ENCODE peak calls at places on chromosomes 16 and 17, in five cellular contexts. W, V, N, J and P are unnamed samples.

GRCh38 chr17:57138956-57139576 is 54.0 kb downstream of the AKAP1 start:
- DNase-seq in W (no peak), V (no peak), N (no peak), J (peak; percentile 22), P (peak; percentile 47)

GRCh38 chr17:27958708-27959381 is 65.7 kb upstream of the LYRM9 start:
- DNase-seq in W (no peak), V (no peak), N (no peak), J (no peak), P (no peak)

GRCh38 chr17:27199948-27200347 is 94.0 kb upstream of the WSB1 start:
- DNase-seq in W (no peak), V (no peak), N (no peak), J (no peak), P (peak; percentile 19)

GRCh38 chr17:57935833-57936807 is 19.1 kb downstream of the CUEDC1 start:
- DNase-seq in W (peak; percentile 81), V (no peak), N (no peak), J (peak; percentile 68), P (no peak)

GRCh38 chr16:71807905-71808592 is 585 bp downstream of the AP1G1 start:
- DNase-seq in W (peak; percentile 20), V (peak; percentile 13), N (no peak), J (peak; percentile 38), P (peak; percentile 40)

GRCh38 chr16:63617990-63618763 is 1503.7 kb downstream of the CDH11 start:
- DNase-seq in W (peak; percentile 26), V (no peak), N (no peak), J (peak; percentile 2), P (peak; percentile 17)

GRCh38 chr17:731943-732787 is at the start of gene TLCD3A:
- DNase-seq in W (peak; percentile 80), V (peak; percentile 67), N (no peak), J (peak; percentile 64), P (peak; percentile 31)

GRCh38 chr16:79582789-79583188 is 17.7 kb downstream of the MAF start:
- DNase-seq in W (no peak), V (no peak), N (no peak), J (no peak), P (no peak)

GRCh38 chr16:9152649-9153501 is 61.4 kb downstream of the HAPSTR1 start:
- DNase-seq in W (no peak), V (no peak), N (no peak), J (no peak), P (no peak)

GRCh38 chr17:58172369-58173071 is 5.7 kb downstream of the OR4D2 start:
- DNase-seq in W (no peak), V (no peak), N (no peak), J (peak; percentile 6), P (peak; percentile 52)

GRCh38 chr17:56756536-56756935 is 77.2 kb downstream of the C17orf67 start:
- DNase-seq in W (no peak), V (no peak), N (no peak), J (peak; percentile 98), P (peak; percentile 80)

GRCh38 chr17:4900231-4901107 is 1.1 kb downstream of the C17orf107 start:
- DNase-seq in W (no peak), V (no peak), N (no peak), J (peak; percentile 21), P (no peak)

GRCh38 chr17:4901108-4901647 is 1.7 kb downstream of the CHRNE start:
- DNase-seq in W (no peak), V (no peak), N (no peak), J (no peak), P (no peak)

GRCh38 chr17:4898927-4899326 is 409 bp upstream of the C17orf107 start:
- DNase-seq in W (no peak), V (no peak), N (no peak), J (no peak), P (no peak)

GRCh38 chr17:4898351-4898750 is 985 bp upstream of the C17orf107 start:
- DNase-seq in W (no peak), V (no peak), N (no peak), J (no peak), P (no peak)

GRCh38 chr17:4899341-4900230 is at the start of gene C17orf107:
- DNase-seq in W (peak; percentile 82), V (no peak), N (peak; percentile 75), J (peak; percentile 81), P (peak; percentile 86)
- H3K4me3 ChIP-seq in W (peak within 1 kb of the TSS; percentile 67), V (no peak within 1 kb of the TSS), N (peak within 1 kb of the TSS; percentile 74), J (peak within 1 kb of the TSS; percentile 42), P (peak within 1 kb of the TSS; percentile 45)

GRCh38 chr17:38578229-38578628 is 27.5 kb downstream of the SRCIN1 start:
- DNase-seq in W (no peak), V (peak; percentile 75), N (no peak), J (no peak), P (no peak)

GRCh38 chr17:38577645-38578173 is 28.0 kb downstream of the SRCIN1 start:
- DNase-seq in W (no peak), V (no peak), N (no peak), J (no peak), P (no peak)

GRCh38 chr17:38577244-38577643 is 28.5 kb downstream of the SRCIN1 start:
- DNase-seq in W (no peak), V (no peak), N (no peak), J (no peak), P (no peak)

GRCh38 chr17:38574712-38575111 is 31.0 kb downstream of the SRCIN1 start:
- DNase-seq in W (no peak), V (no peak), N (no peak), J (no peak), P (no peak)

DNA sequence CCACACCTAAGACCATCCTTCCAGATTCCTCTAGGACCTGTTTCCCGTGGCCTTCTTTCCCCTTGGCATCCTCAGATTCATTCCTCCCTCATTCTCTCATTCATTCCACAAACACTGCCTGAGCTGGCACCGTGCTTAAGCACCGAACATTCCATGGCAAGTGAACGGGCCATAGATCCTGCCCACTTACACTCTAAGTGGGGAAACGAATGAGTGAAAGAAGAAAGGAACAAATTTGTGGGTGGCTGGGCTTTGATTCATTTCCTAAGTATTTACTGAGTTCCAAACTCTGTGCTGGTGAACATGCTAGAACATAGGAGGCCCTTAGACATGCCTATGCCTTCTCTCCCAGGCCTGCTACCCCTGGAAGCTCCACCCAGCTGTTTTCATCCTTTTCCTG is 30.0 kb downstream of the SRCIN1 start:
- DNase-seq in W (no peak), V (no peak), N (no peak), J (peak; percentile 46), P (peak; percentile 68)
- H3K27me3 ChIP-seq in W (peaks cover 100% of the 10 kb centered on the region), V (peaks cover 4% of the 10 kb centered on the region), N (peaks cover 16% of the 10 kb centered on the region), J (peaks cover 71% of the 10 kb centered on the region), P (peaks cover 41% of the 10 kb centered on the region)

GRCh38 chr16:84841787-84842300 is 22.1 kb downstream of the CRISPLD2 start:
- DNase-seq in W (no peak), V (no peak), N (no peak), J (no peak), P (peak; percentile 62)
- H3K4me3 ChIP-seq in W (no peak overlapping the region), V (no peak overlapping the region), N (no peak overlapping the region), J (no peak overlapping the region), P (peak overlapping the region; percentile 5)

GRCh38 chr17:6558276-6558675 is 1.9 kb upstream of the PITPNM3 start:
- DNase-seq in W (no peak), V (no peak), N (no peak), J (no peak), P (no peak)
- H3K27me3 ChIP-seq in W (peaks cover 42% of the 10 kb centered on the region), V (peaks cover 31% of the 10 kb centered on the region), N (no peaks in the 10 kb centered on the region), J (peaks cover 38% of the 10 kb centered on the region), P (no peaks in the 10 kb centered on the region)

DNA sequence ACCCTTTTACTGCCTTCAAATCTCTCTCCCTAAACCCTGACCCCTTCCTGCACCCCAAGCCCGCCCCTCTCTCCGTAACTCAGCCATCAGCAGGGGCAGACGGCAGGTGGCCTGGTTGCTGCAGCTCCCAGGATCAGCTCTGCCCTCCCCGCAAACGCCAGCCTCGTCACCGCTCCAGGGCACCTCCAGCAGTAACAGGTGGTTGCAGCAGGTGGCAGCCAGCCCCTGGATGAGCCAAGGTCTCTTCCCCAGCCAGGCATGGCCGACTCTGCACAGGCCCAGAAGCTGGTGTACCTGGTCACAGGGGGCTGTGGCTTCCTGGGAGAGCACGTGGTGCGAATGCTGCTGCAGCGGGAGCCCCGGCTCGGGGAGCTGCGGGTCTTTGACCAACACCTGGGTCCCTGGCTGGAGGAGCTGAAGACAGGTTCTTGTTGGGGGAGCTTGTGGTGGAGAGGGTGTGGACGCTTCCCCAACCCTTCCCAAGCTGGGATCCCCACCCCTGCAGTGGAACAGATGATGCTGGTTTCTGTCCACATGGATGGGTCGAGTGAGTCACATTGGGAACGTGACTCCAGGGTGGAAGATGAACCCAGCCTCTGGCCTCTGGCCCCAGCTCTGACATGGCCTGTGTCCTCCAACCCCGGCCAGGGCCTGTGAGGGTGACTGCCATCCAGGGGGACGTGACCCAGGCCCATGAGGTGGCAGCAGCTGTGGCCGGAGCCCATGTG is 558 bp downstream of the HSD3B7 start:
- DNase-seq in W (no peak), V (no peak), N (no peak), J (no peak), P (peak; percentile 39)
- H3K4me3 ChIP-seq in W (peak overlapping the region; percentile 72), V (no peak overlapping the region), N (peak overlapping the region; percentile 60), J (peak overlapping the region; percentile 63), P (peak overlapping the region; percentile 42)

DNA sequence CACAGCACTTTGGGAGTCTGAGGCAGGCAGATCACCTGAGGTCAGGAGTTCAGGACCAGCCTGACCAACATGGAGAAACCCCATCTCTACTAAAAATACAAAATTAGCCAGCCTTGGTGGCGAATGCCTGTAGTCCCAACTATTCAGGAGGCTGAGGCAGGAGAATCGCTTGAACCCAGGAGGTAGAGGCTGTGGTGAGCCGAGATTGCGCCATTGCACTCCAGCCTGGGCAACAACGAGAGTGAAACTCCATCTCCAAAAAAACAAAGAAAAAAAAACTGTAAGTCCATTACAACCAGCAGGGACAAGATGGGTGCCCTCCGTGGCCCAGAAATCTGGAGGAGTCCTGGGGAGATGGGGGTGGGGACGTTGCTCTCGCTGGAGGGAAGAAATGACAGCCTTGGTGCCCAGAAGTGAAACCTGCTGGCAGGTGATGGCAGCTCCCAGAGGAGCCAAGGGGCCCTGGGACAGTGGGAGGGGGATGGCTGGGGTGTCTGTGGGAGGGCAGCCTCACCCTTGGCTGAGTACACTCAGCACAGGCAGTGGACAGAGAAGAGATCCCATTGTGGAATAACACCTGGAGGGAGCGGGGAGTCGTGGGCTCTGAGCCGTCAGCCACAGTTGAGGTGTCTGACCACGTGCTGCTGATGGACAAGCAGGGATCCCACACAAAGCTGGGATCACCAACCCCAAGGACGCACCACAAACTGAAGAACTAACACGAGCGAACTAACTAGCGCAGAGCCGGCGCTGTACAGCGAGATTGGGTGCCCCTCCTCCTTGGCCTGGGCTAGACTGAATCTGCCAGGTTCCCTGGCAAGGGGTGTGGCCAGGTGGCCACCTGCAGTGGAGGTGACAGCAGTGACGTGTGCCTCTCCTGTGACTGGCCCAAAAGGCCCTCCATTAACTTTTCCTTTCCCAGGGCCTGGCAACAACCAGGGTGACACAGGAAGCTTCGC is 46.9 kb upstream of the BAHCC1 start:
- DNase-seq in W (no peak), V (no peak), N (no peak), J (no peak), P (no peak)
- H3K27me3 ChIP-seq in W (peaks cover 17% of the 10 kb centered on the region), V (peaks cover 7% of the 10 kb centered on the region), N (no peaks in the 10 kb centered on the region), J (no peaks in the 10 kb centered on the region), P (no peaks in the 10 kb centered on the region)

GRCh38 chr17:70037498-70037897 is 37.5 kb upstream of the KCNJ16 start:
- DNase-seq in W (no peak), V (no peak), N (no peak), J (no peak), P (no peak)

GRCh38 chr17:70041575-70041974 is 33.5 kb upstream of the KCNJ16 start:
- DNase-seq in W (no peak), V (no peak), N (no peak), J (no peak), P (no peak)

GRCh38 chr17:70040336-70040735 is 34.7 kb upstream of the KCNJ16 start:
- DNase-seq in W (no peak), V (no peak), N (no peak), J (peak; percentile 54), P (peak; percentile 93)

GRCh38 chr17:70041061-70041460 is 34.0 kb upstream of the KCNJ16 start:
- DNase-seq in W (no peak), V (no peak), N (no peak), J (no peak), P (peak; percentile 81)
- H3K4me3 ChIP-seq in W (no peak overlapping the region), V (no peak overlapping the region), N (no peak overlapping the region), J (no peak overlapping the region), P (no peak overlapping the region)